ENCODE peak calls at places on chromosomes 5 and 9, in four cellular contexts. C is mesendoderm, V is HCT116, F is GM23248. X is an unnamed sample.

GRCh38 chr5:76682395-76682794 is 33.5 kb upstream of the F2R start:
- DNase-seq in F (no peak), C (no peak), V (no peak), X (no peak)

GRCh38 chr9:21334603-21334968 is 618 bp downstream of the KLHL9 start:
- DNase-seq in F (peak), C (no peak), V (no peak), X (no peak)

GRCh38 chr9:34490760-34491159 is 32.0 kb downstream of the ENHO start:
- DNase-seq in C (no peak), V (no peak), F (no peak), X (no peak)

GRCh38 chr9:69460002-69460401 is 135.0 kb downstream of the ENTREP1 start:
- DNase-seq in C (no peak), F (no peak), V (no peak), X (no peak)

GRCh38 chr5:17094830-17095229 is 122.6 kb upstream of the BASP1 start:
- DNase-seq in F (peak), C (no peak), V (no peak), X (no peak)

GRCh38 chr5:142770650-142771609 is 753 bp downstream of the ARHGAP26 start:
- DNase-seq in F (peak), C (peak), V (no peak), X (peak)

GRCh38 chr9:129237195-129237611 is 59.1 kb upstream of the IER5L start:
- DNase-seq in F (peak), C (peak), V (no peak), X (no peak)

GRCh38 chr5:172645271-172645670 is 4.2 kb downstream of the NEURL1B start:
- DNase-seq in F (no peak), C (no peak), V (no peak), X (no peak)

GRCh38 chr9:92406506-92406905 is 2.1 kb upstream of the OGN start:
- DNase-seq in F (no peak), C (no peak), V (no peak), X (no peak)

GRCh38 chr5:435156-435790 is 7.7 kb upstream of the EXOC3 start:
- DNase-seq in V (no peak), F (no peak), C (no peak), X (no peak)

GRCh38 chr9:34633851-34634550 is 3.6 kb downstream of the SIGMAR1 start:
- DNase-seq in V (no peak), F (peak), C (peak), X (peak)

GRCh38 chr9:28853487-28853886 is 1280.2 kb upstream of the C9orf72 start:
- DNase-seq in C (peak), V (no peak), F (no peak), X (no peak)

GRCh38 chr5:109319351-109319750 is 90.4 kb downstream of the PJA2 start:
- DNase-seq in F (no peak), C (no peak), V (no peak), X (no peak)

GRCh38 chr9:91516061-91516460 is 92.4 kb upstream of the NFIL3 start:
- DNase-seq in V (no peak), C (no peak), F (no peak), X (no peak)

GRCh38 chr9:137359850-137360249 is 57.8 kb upstream of the NRARP start:
- DNase-seq in F (no peak), C (no peak), V (no peak), X (no peak)

GRCh38 chr9:8869812-8870211 is 1070.2 kb upstream of the DMAC1 start:
- DNase-seq in C (no peak), F (no peak), V (no peak), X (no peak)